ENCODE peak calls at places on chromosomes 7 and 10, in six cellular contexts. R is stimulated activated CD8-positive, alpha-beta memory T cell treated with anti-CD3 and anti-CD28 coated beads, Interleukin-15, amount 100 ng/mL, for 24 hours; S is AG08396; U is stromal cell of bone marrow; Q is stimulated activated CD4-positive, alpha-beta T cell treated with anti-CD3 and anti-CD28 coated beads, Interleukin-2, amount 100 ng/mL, for 48 hours; V is AG04450. P is an unnamed sample.

GRCh38 chr7:70298780-70299446 is 700.6 kb downstream of the AUTS2 start:
- DNase-seq in R (no peak), S (no peak), U (no peak), Q (no peak), V (no peak), P (no peak)

GRCh38 chr7:128311003-128311402 is 32.7 kb downstream of the RBM28 start:
- DNase-seq in R (no peak), S (no peak), U (no peak), Q (no peak), V (no peak), P (no peak)

GRCh38 chr7:2639994-2640830 is 8.4 kb downstream of the TTYH3 start:
- DNase-seq in R (no peak), S (no peak), U (no peak), Q (no peak), V (no peak), P (no peak)

GRCh38 chr10:117462424-117462792 is 80.1 kb upstream of the EMX2 start:
- DNase-seq in R (no peak), S (no peak), U (no peak), Q (no peak), V (no peak), P (no peak)

GRCh38 chr10:24901686-24902399 is 50.6 kb downstream of the PRTFDC1 start:
- DNase-seq in R (no peak), S (peak), U (peak), Q (no peak), V (peak), P (no peak)

GRCh38 chr7:71682181-71682580 is 550.2 kb downstream of the GALNT17 start:
- DNase-seq in R (no peak), S (no peak), U (no peak), Q (no peak), V (no peak), P (no peak)

GRCh38 chr10:11035318-11035920 is 17.7 kb downstream of the CELF2 start:
- DNase-seq in R (no peak), S (peak), U (peak), Q (no peak), V (peak), P (no peak)

GRCh38 chr10:124342821-124343170 is 75.9 kb downstream of the OAT start:
- DNase-seq in R (no peak), S (no peak), U (no peak), Q (no peak), V (no peak), P (no peak)

GRCh38 chr7:151286148-151286547 is 37.7 kb upstream of the SMARCD3 start:
- DNase-seq in R (no peak), S (no peak), U (peak), Q (no peak), V (no peak), P (no peak)

GRCh38 chr7:24604640-24605039 is 31.4 kb downstream of the PALS2 start:
- DNase-seq in R (no peak), S (no peak), U (no peak), Q (no peak), V (no peak), P (no peak)

GRCh38 chr10:82358486-82359097 is 483.6 kb downstream of the NRG3 start:
- DNase-seq in R (no peak), S (peak), U (no peak), Q (no peak), V (no peak), P (no peak)

GRCh38 chr7:75732764-75733630 is 5.7 kb downstream of the HIP1 start:
- DNase-seq in R (no peak), S (peak), U (peak), Q (no peak), V (no peak), P (no peak)

GRCh38 chr10:124255556-124255955 is 162.2 kb upstream of the CHST15 start:
- DNase-seq in R (no peak), S (no peak), U (no peak), Q (no peak), V (no peak), P (no peak)

GRCh38 chr10:88401671-88402347 is 181.3 kb downstream of the RNLS start:
- DNase-seq in R (no peak), S (peak), U (peak), Q (no peak), V (no peak), P (no peak)

GRCh38 chr10:15331456-15331855 is 39.6 kb downstream of the FAM171A1 start:
- DNase-seq in R (no peak), S (no peak), U (no peak), Q (no peak), V (no peak), P (no peak)

GRCh38 chr7:18165176-18165575 is 137.5 kb upstream of the PRPS1L1 start:
- DNase-seq in R (no peak), S (no peak), U (no peak), Q (no peak), V (no peak), P (no peak)

GRCh38 chr10:23172429-23172828 is 19.7 kb upstream of the PTF1A start:
- DNase-seq in R (no peak), S (no peak), U (no peak), Q (no peak), V (no peak), P (no peak)

GRCh38 chr7:151861881-151862280 is 15.0 kb downstream of the PRKAG2 start:
- DNase-seq in R (no peak), S (no peak), U (no peak), Q (no peak), V (no peak), P (no peak)

GRCh38 chr7:151808296-151809155 is 68.4 kb downstream of the PRKAG2 start:
- DNase-seq in R (no peak), S (no peak), U (no peak), Q (no peak), V (no peak), P (no peak)

GRCh38 chr10:29685506-29685905 is 50.7 kb upstream of the SVIL start:
- DNase-seq in R (no peak), S (no peak), U (no peak), Q (no peak), V (no peak), P (no peak)

GRCh38 chr10:22568928-22569327 is 145.4 kb downstream of the PIP4K2A start:
- DNase-seq in R (no peak), S (no peak), U (no peak), Q (no peak), V (no peak), P (no peak)

GRCh38 chr10:17143055-17143690 is 13.6 kb upstream of the CUBN start:
- DNase-seq in R (no peak), S (no peak), U (no peak), Q (no peak), V (no peak), P (no peak)

GRCh38 chr10:7672366-7673134 is 5.8 kb upstream of the ITIH5 start:
- DNase-seq in R (no peak), S (no peak), U (no peak), Q (no peak), V (no peak), P (no peak)

GRCh38 chr10:117461766-117462423 is 80.7 kb upstream of the EMX2 start:
- DNase-seq in R (no peak), S (peak), U (peak), Q (no peak), V (no peak), P (no peak)

GRCh38 chr10:37734971-37735370 is 122.4 kb downstream of the ZNF248 start:
- DNase-seq in R (no peak), S (peak), U (no peak), Q (no peak), V (no peak), P (no peak)

GRCh38 chr10:103767756-103768155 is 87.6 kb downstream of the SH3PXD2A start:
- DNase-seq in R (no peak), S (no peak), U (no peak), Q (no peak), V (no peak), P (no peak)